ENCODE peak calls at places on chromosomes 3 and 15, in four cellular contexts. D is fibroblast of mammary gland; Z is naive thymus-derived CD4-positive, alpha-beta T cell; I is endodermal cell. B is an unnamed sample.

GRCh38 chr3:62723636-62724217 is 151.5 kb downstream of the CADPS start:
- DNase-seq in D (no peak), Z (no peak), I (peak), B (no peak)

GRCh38 chr15:66940368-66940767 is 125.0 kb upstream of the SMAD3 start:
- DNase-seq in D (peak), Z (no peak), I (peak), B (no peak)

GRCh38 chr15:26376243-26376642 is 396.6 kb downstream of the GABRB3 start:
- DNase-seq in D (peak), Z (no peak), I (no peak), B (no peak)

GRCh38 chr3:128133273-128133883 is 9.8 kb upstream of the RUVBL1 start:
- DNase-seq in D (peak), Z (no peak), I (peak), B (peak)

GRCh38 chr15:75052972-75053747 is 29.8 kb downstream of the PPCDC start:
- DNase-seq in D (no peak), Z (no peak), I (no peak), B (no peak)

GRCh38 chr15:82999905-83000671 is 11.4 kb downstream of the C15orf40 start:
- DNase-seq in D (peak), Z (peak), I (peak), B (no peak)

GRCh38 chr3:186810597-186810996 is 4.3 kb upstream of the RFC4 start:
- DNase-seq in D (no peak), Z (no peak), I (no peak), B (no peak)

GRCh38 chr15:54559405-54560064 is 581.3 kb downstream of the UNC13C start:
- DNase-seq in D (no peak), Z (no peak), I (no peak), B (no peak)

GRCh38 chr15:86317379-86317745 is 237.7 kb downstream of the AGBL1 start:
- DNase-seq in D (no peak), Z (no peak), I (no peak), B (no peak)

GRCh38 chr3:50396502-50396901 is 37.2 kb upstream of the TMEM115 start:
- DNase-seq in D (no peak), Z (no peak), I (no peak), B (no peak)

GRCh38 chr15:83066034-83066760 is 855 bp downstream of the BTBD1 start:
- DNase-seq in D (no peak), Z (no peak), I (peak), B (no peak)

GRCh38 chr3:46359748-46360509 is 6.0 kb downstream of the CCR2 start:
- DNase-seq in D (peak), Z (no peak), I (no peak), B (no peak)

GRCh38 chr3:60085649-60086048 is 1035.8 kb upstream of the CFAP20DC start:
- DNase-seq in D (no peak), Z (no peak), I (no peak), B (no peak)

GRCh38 chr3:56702487-56703315 is 19.6 kb upstream of the TASOR start:
- DNase-seq in D (peak), Z (no peak), I (peak), B (peak)

GRCh38 chr3:10164546-10165393 is at the start of gene IRAK2:
- DNase-seq in D (peak), Z (peak), I (peak), B (peak)

GRCh38 chr3:31008986-31009385 is 114.5 kb upstream of the GADL1 start:
- DNase-seq in D (no peak), Z (no peak), I (no peak), B (no peak)

GRCh38 chr15:64760056-64760455 is 15.3 kb downstream of the RBPMS2 start:
- DNase-seq in D (no peak), Z (no peak), I (no peak), B (no peak)

GRCh38 chr15:45121706-45122417 is 7.7 kb downstream of the DUOXA2 start:
- DNase-seq in D (peak), Z (no peak), I (no peak), B (no peak)

GRCh38 chr3:143811602-143812001 is 36.7 kb downstream of the SLC9A9 start:
- DNase-seq in D (peak), Z (no peak), I (no peak), B (no peak)

GRCh38 chr3:174247671-174248070 is 611.5 kb upstream of the NAALADL2 start:
- DNase-seq in D (no peak), Z (no peak), I (peak), B (no peak)

GRCh38 chr3:177553586-177553985 is 356.3 kb upstream of the TBL1XR1 start:
- DNase-seq in D (no peak), Z (no peak), I (no peak), B (no peak)

GRCh38 chr3:177557561-177557960 is 360.3 kb upstream of the TBL1XR1 start:
- DNase-seq in D (no peak), Z (no peak), I (no peak), B (no peak)

GRCh38 chr3:177552051-177552450 is 354.8 kb upstream of the TBL1XR1 start:
- DNase-seq in D (no peak), Z (no peak), I (no peak), B (no peak)

GRCh38 chr3:177553012-177553411 is 355.7 kb upstream of the TBL1XR1 start:
- DNase-seq in D (no peak), Z (no peak), I (no peak), B (no peak)

GRCh38 chr3:177554900-177555759 is 357.8 kb upstream of the TBL1XR1 start:
- DNase-seq in D (peak), Z (no peak), I (peak), B (no peak)
- H3K4me3 ChIP-seq in D (no peak), Z (no peak), I (no peak), B (no peak)

GRCh38 chr15:96350884-96351639 is 20.6 kb downstream of the NR2F2 start:
- DNase-seq in D (no peak), Z (no peak), I (no peak), B (no peak)

GRCh38 chr15:96348112-96349027 is 17.9 kb downstream of the NR2F2 start:
- DNase-seq in D (no peak), Z (no peak), I (peak), B (no peak)

GRCh38 chr15:96349933-96350292 is 19.4 kb downstream of the NR2F2 start:
- DNase-seq in D (no peak), Z (no peak), I (no peak), B (no peak)

GRCh38 chr15:96350321-96350720 is 19.8 kb downstream of the NR2F2 start:
- DNase-seq in D (no peak), Z (no peak), I (no peak), B (no peak)

GRCh38 chr15:96349034-96349932 is 18.8 kb downstream of the NR2F2 start:
- DNase-seq in D (peak), Z (no peak), I (no peak), B (no peak)
- H3K4me3 ChIP-seq in D (no peak), Z (no peak), I (no peak), B (no peak)

GRCh38 chr3:188156051-188156450 is 2.1 kb downstream of the LPP start:
- DNase-seq in D (no peak), Z (no peak), I (no peak), B (no peak)
- H3K4me3 ChIP-seq in D (no peak), Z (no peak), I (peak), B (no peak)

GRCh38 chr15:39426552-39427532 is 154.0 kb upstream of the THBS1 start:
- DNase-seq in D (no peak), Z (peak), I (no peak), B (peak)
- H3K4me3 ChIP-seq in D (no peak), Z (peak), I (no peak), B (peak)